ENCODE peak calls at places on chromosome 19, in eight cellular contexts. S is AG10803; J is SK-N-SH; R is activated CD8-positive, alpha-beta T cell treated with anti-CD3 and anti-CD28 coated beads for 36 hours; H is lower lobe of right lung; V is GM13977; Q is progenitor cell of endocrine pancreas; G is tibial nerve. Z is an unnamed sample.

GRCh38 chr19:29540128-29540527 is 14.3 kb downstream of the VSTM2B start:
- DNase-seq in R (no peak), Q (no peak), J (no peak), G (no peak), H (no peak), V (no peak), S (no peak), Z (peak; percentile 55)

GRCh38 chr19:38399081-38399480 is 3.8 kb upstream of the FAM98C start:
- DNase-seq in V (no peak), S (no peak), Q (no peak), R (no peak), J (no peak), G (no peak), H (no peak), Z (no peak)

GRCh38 chr19:2171349-2172145 is 7.8 kb downstream of the DOT1L start:
- DNase-seq in S (no peak), R (peak; percentile 98), G (no peak), V (peak; percentile 89), H (peak; percentile 60), J (peak; percentile 67), Q (no peak), Z (no peak)

GRCh38 chr19:2290441-2291184 is 8.6 kb upstream of the PEAK3 start:
- DNase-seq in S (no peak), G (no peak), J (no peak), R (no peak), V (peak; percentile 66), Q (no peak), H (no peak), Z (no peak)

GRCh38 chr19:17311455-17312248 is 2.3 kb downstream of the DDA1 start:
- DNase-seq in H (no peak), G (no peak), J (no peak), Q (no peak), V (no peak), R (no peak), S (peak; percentile 57), Z (no peak)

GRCh38 chr19:13859361-13859880 is 17.5 kb upstream of the NANOS3 start:
- DNase-seq in S (peak; percentile 52), H (no peak), J (peak; percentile 38), R (no peak), Q (no peak), G (no peak), V (no peak), Z (no peak)

GRCh38 chr19:46350758-46351159 is 3.9 kb downstream of the PPP5C start:
- DNase-seq in J (no peak), H (no peak), G (peak; percentile 27), S (no peak), R (peak; percentile 68), V (peak; percentile 59), Q (no peak), Z (no peak)

GRCh38 chr19:48999481-49000325 is 6.0 kb downstream of the RUVBL2 start:
- DNase-seq in H (peak; percentile 75), R (peak; percentile 77), S (peak; percentile 74), Q (peak; percentile 49), J (peak; percentile 65), G (no peak), V (peak; percentile 67), Z (no peak)

GRCh38 chr19:19185853-19186728 is 5.9 kb downstream of the BORCS8 start:
- DNase-seq in S (peak; percentile 16), Q (peak; percentile 31), J (peak; percentile 83), G (no peak), V (no peak), R (peak; percentile 64), H (no peak), Z (no peak)

GRCh38 chr19:44767295-44768180 is 10.2 kb upstream of the CBLC start:
- DNase-seq in J (no peak), Q (no peak), V (no peak), R (peak; percentile 49), S (no peak), H (no peak), G (no peak), Z (no peak)

GRCh38 chr19:39038098-39038497 is 5.7 kb upstream of the FBXO27 start:
- DNase-seq in R (peak; percentile 21), G (no peak), H (no peak), J (peak; percentile 71), S (peak; percentile 27), Q (no peak), V (peak; percentile 54), Z (no peak)

GRCh38 chr19:19515764-19516519 is at the start of gene NDUFA13:
- DNase-seq in V (peak; percentile 96), H (peak; percentile 92), S (peak; percentile 90), J (peak; percentile 93), R (peak; percentile 96), G (peak; percentile 97), Q (peak; percentile 87), Z (peak; percentile 95)

GRCh38 chr19:42189133-42189532 is 28.3 kb downstream of the DEDD2 start:
- DNase-seq in Q (no peak), V (no peak), J (no peak), R (no peak), G (no peak), H (no peak), S (no peak), Z (no peak)

GRCh38 chr19:33509774-33510173 is 11.8 kb downstream of the PEPD start:
- DNase-seq in R (no peak), S (no peak), V (no peak), Q (no peak), G (no peak), H (no peak), J (no peak), Z (no peak)

GRCh38 chr19:3785464-3785937 is 680 bp downstream of the MATK start:
- DNase-seq in R (peak; percentile 48), H (no peak), J (no peak), S (no peak), V (no peak), G (no peak), Q (no peak), Z (no peak)

GRCh38 chr19:55447421-55448174 is 4.5 kb upstream of the SHISA7 start:
- DNase-seq in H (no peak), G (no peak), V (no peak), R (peak; percentile 38), Q (no peak), J (peak; percentile 78), S (peak; percentile 63), Z (no peak)

GRCh38 chr19:43699506-43700367 is 16.1 kb upstream of the IRGC start:
- DNase-seq in H (peak; percentile 58), S (no peak), J (peak; percentile 63), V (no peak), Q (peak; percentile 30), R (peak; percentile 28), G (no peak), Z (peak; percentile 71)

GRCh38 chr19:11964496-11964857 is 363 bp upstream of the ZNF763 start:
- DNase-seq in G (no peak), H (peak; percentile 64), J (peak; percentile 53), V (no peak), Q (no peak), S (no peak), R (no peak), Z (no peak)
- TF ChIP-seq CTCF in G (no peak), H (no peak), J (peak; percentile 27), V (peak; percentile 29), Q (no peak), S (peak; percentile 30), R (no peak), Z (peak; percentile 38)

GRCh38 chr19:5046339-5047039 is 77.6 kb downstream of the KDM4B start:
- DNase-seq in V (no peak), G (no peak), S (peak; percentile 76), J (no peak), Q (no peak), H (peak; percentile 74), R (no peak), Z (no peak)
- TF ChIP-seq CTCF in V (no peak), G (no peak), S (no peak), J (no peak), Q (peak; percentile 2), H (no peak), R (no peak), Z (no peak)

GRCh38 chr19:5864725-5865486 is 5.4 kb downstream of the FUT5 start:
- DNase-seq in Q (no peak), S (no peak), G (no peak), V (no peak), H (no peak), R (no peak), J (peak; percentile 19), Z (no peak)
- TF ChIP-seq CTCF in Q (peak; percentile 32), S (no peak), G (no peak), V (no peak), H (no peak), R (no peak), J (peak; percentile 19), Z (peak; percentile 56)

DNA sequence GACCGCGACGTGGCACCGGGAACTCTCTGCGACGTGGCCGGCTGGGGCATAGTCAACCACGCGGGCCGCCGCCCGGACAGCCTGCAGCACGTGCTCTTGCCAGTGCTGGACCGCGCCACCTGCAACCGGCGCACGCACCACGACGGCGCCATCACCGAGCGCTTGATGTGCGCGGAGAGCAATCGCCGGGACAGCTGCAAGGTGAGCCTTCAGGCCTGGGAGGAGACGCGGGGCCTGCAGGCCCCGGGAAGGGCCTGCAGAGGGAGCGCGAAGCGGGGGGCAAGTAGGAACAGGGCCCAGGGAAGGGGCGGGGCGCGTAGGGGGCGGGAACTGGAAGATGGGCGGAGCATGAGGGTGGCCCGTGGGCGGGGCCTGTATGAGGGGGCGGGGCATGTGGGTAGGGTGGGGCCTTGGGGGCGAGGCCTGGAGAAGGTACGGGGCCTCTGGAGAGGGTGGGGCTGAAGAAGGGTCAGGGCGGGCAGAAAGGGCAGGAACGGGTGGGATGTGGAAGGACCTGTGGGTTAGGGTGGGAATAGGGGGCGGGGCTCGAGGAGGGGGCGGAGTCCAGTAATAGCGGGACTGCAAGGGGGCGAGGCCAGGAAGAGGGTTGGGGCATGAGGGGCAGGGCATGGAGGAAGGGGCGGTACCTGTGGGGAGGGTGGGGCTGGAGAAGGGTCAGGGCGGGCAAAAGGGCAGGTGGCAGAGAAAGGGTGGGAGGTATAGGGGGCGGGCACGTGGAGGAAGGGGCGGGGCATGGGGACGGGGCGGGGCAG is 2.5 kb downstream of the CFD start:
- DNase-seq in V (peak; percentile 92), R (peak; percentile 72), H (peak; percentile 78), G (no peak), S (no peak), J (peak; percentile 95), Q (no peak), Z (no peak)
- TF ChIP-seq CTCF in V (no peak), R (no peak), H (no peak), G (no peak), S (no peak), J (no peak), Q (no peak), Z (peak; percentile 32)

GRCh38 chr19:10566658-10567410 is 1.0 kb upstream of the KRI1 start:
- DNase-seq in R (peak; percentile 87), Q (no peak), H (no peak), G (no peak), J (no peak), V (peak; percentile 83), S (no peak), Z (no peak)

GRCh38 chr19:10565028-10565566 is 713 bp downstream of the KRI1 start:
- DNase-seq in H (peak; percentile 68), R (peak; percentile 80), V (peak; percentile 84), G (peak; percentile 40), J (peak; percentile 76), Q (peak; percentile 34), S (peak; percentile 49), Z (no peak)

GRCh38 chr19:10566408-10566657 is 523 bp upstream of the KRI1 start:
- DNase-seq in H (no peak), R (no peak), J (no peak), Q (no peak), S (no peak), V (no peak), G (no peak), Z (no peak)

GRCh38 chr19:10567696-10568443 is 909 bp downstream of the CDKN2D start:
- DNase-seq in H (no peak), Q (no peak), J (no peak), V (peak; percentile 5), S (no peak), G (no peak), R (peak; percentile 45), Z (no peak)

GRCh38 chr19:10565567-10566407 is at the start of gene KRI1:
- DNase-seq in G (peak; percentile 96), S (peak; percentile 98), Q (peak; percentile 97), H (peak; percentile 99), V (peak; percentile 99), J (peak; percentile 99), R (peak; percentile 99), Z (peak; percentile 99)
- TF ChIP-seq CTCF in G (peak; percentile 17), S (peak; percentile 27), Q (peak; percentile 57), H (peak; percentile 43), V (no peak), J (no peak), R (peak; percentile 33), Z (peak; percentile 71)

Z was measured in type B pancreatic cell.